ENCODE peak calls at places on chromosomes 12 and 14, in five cellular contexts. N, L, U, O and V are unnamed samples.

GRCh38 chr12:62860501-62861156 is 74.3 kb downstream of the PPM1H start:
- DNase-seq in U (no peak), L (no peak), O (no peak), N (no peak), V (no peak)

GRCh38 chr12:121986494-121987245 is 35.0 kb upstream of the BCL7A start:
- DNase-seq in L (no peak), O (no peak), N (no peak), U (no peak), V (no peak)

GRCh38 chr12:76109879-76110278 is 25.4 kb upstream of the NAP1L1 start:
- DNase-seq in N (no peak), O (no peak), L (no peak), U (no peak), V (no peak)

GRCh38 chr14:44446965-44447364 is 60.1 kb downstream of the FSCB start:
- DNase-seq in L (no peak), N (no peak), U (no peak), O (no peak), V (no peak)

GRCh38 chr12:27013606-27014084 is 539 bp downstream of the TM7SF3 start:
- DNase-seq in L (no peak), O (peak; percentile 51), U (no peak), N (peak; percentile 28), V (no peak)

GRCh38 chr12:57343703-57344378 is 87.0 kb downstream of the R3HDM2 start:
- DNase-seq in U (no peak), L (no peak), N (peak; percentile 38), O (no peak), V (no peak)

GRCh38 chr12:117685115-117685926 is 283.5 kb downstream of the KSR2 start:
- DNase-seq in U (no peak), O (no peak), N (no peak), L (no peak), V (peak; percentile 79)

GRCh38 chr12:23472329-23472971 is 477.0 kb downstream of the SOX5 start:
- DNase-seq in L (no peak), U (peak; percentile 76), O (no peak), N (no peak), V (no peak)

GRCh38 chr14:38950676-38951075 is 152.4 kb downstream of the SEC23A start:
- DNase-seq in O (no peak), N (no peak), U (no peak), L (no peak), V (no peak)

GRCh38 chr14:76050797-76051392 is 65.3 kb downstream of the IFT43 start:
- DNase-seq in O (peak; percentile 78), L (no peak), N (peak; percentile 55), U (no peak), V (no peak)

GRCh38 chr14:73935666-73936065 is 14.2 kb downstream of the FAM161B start:
- DNase-seq in U (no peak), O (peak; percentile 11), N (no peak), L (no peak), V (no peak)

DNA sequence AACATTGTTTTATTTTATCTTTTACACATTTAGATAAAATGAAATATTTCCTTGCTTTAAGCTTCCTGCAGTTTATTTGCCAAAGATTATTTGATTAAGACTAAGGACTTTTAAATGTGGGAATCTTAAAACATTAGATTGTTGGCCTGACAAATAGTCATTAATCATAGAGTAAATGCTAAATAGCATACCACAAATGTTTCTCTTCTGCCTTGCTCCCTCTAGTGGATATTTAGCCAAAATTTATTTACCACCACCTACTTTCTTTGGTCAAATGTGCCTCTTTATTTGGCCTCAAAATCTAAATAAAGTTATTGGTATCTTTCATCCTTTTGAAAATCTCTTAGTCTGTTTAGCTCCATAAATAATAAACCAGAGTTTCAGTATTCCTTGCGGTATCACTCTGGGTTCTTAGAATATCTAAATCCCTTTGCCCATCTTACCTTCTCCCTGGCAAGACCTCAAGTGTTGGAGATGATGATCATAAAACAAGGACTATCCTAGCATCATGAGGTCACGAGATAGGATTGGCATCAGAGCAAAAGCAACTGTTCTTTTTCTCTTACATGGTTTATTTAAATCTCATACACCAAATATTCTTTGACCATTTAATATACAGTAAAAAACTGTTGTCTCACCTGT is 150.6 kb upstream of the AEBP2 start:
- DNase-seq in U (no peak), N (peak; percentile 35), L (no peak), O (peak; percentile 74), V (no peak)
- TF ChIP-seq CTCF in U (peak; percentile 58), N (peak; percentile 30), L (peak; percentile 45), O (peak; percentile 61), V (peak; percentile 84)

DNA sequence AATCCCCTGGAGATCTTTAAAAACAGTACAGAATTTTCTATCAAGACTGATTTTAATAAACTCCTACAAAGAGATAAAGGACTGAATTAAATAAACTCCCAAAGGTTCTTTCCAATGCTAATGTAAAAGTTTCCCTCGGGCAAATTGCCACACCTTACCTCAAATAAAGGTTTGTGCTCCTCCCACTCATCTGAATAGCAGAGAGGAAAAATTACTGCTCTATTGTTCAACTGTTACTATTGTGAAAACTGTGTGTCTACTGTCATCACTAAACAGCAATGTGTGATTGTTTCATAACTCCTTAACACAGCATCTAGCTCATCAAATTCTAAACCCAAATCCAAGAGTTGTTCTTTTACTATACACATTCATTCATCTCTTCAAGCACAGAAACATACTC is 3.2 kb downstream of the SPTLC2 start:
- DNase-seq in N (no peak), O (no peak), U (no peak), L (no peak), V (no peak)
- TF ChIP-seq CTCF in N (no peak), O (no peak), U (no peak), L (no peak), V (no peak)

GRCh38 chr12:5073838-5074237 is 30.2 kb downstream of the KCNA5 start:
- DNase-seq in U (no peak), L (no peak), O (peak; percentile 18), N (no peak), V (no peak)
- TF ChIP-seq CTCF in U (no peak), L (no peak), O (peak; percentile 34), N (peak; percentile 7), V (peak; percentile 56)

GRCh38 chr12:54021432-54022013 is 6.7 kb upstream of the HOXC6 start:
- DNase-seq in O (no peak), N (peak; percentile 68), U (no peak), L (peak; percentile 59), V (no peak)
- TF ChIP-seq CTCF in O (no peak), N (peak; percentile 46), U (no peak), L (peak; percentile 16), V (peak; percentile 25)